ENCODE peak calls at places on chromosomes 2 and 18, in five cellular contexts. R is sigmoid colon, M is GM12878, O is stomach, K is K562. S is an unnamed sample.

GRCh38 chr2:140376686-140377085 is 1596.5 kb upstream of the NXPH2 start:
- DNase-seq in R (no peak), M (no peak), O (no peak), K (no peak), S (no peak)

GRCh38 chr18:27843783-27844415 is 333.0 kb downstream of the CDH2 start:
- DNase-seq in R (no peak), M (no peak), O (no peak), K (no peak), S (no peak)

GRCh38 chr2:228875152-228875875 is 395.8 kb downstream of the PID1 start:
- DNase-seq in R (no peak), M (no peak), O (no peak), K (no peak), S (no peak)

GRCh38 chr2:59706729-59707128 is 846.7 kb downstream of the BCL11A start:
- DNase-seq in R (no peak), M (no peak), O (no peak), K (no peak), S (no peak)

GRCh38 chr2:207768168-207768890 is 1.4 kb downstream of the FZD5 start:
- DNase-seq in R (peak; percentile 78), M (no peak), O (peak; percentile 69), K (peak; percentile 22), S (peak; percentile 61)

GRCh38 chr2:215667544-215668243 is 231.8 kb upstream of the FN1 start:
- DNase-seq in R (no peak), M (no peak), O (no peak), K (no peak), S (no peak)

GRCh38 chr18:78973357-78974083 is 6.1 kb upstream of the SALL3 start:
- DNase-seq in R (no peak), M (no peak), O (no peak), K (no peak), S (no peak)

GRCh38 chr2:37934591-37935513 is 9.8 kb downstream of the RMDN2 start:
- DNase-seq in R (no peak), M (peak; percentile 41), O (no peak), K (no peak), S (no peak)

GRCh38 chr18:74836296-74837139 is 238.8 kb downstream of the ZNF407 start:
- DNase-seq in R (peak; percentile 70), M (no peak), O (peak; percentile 38), K (no peak), S (peak; percentile 25)

GRCh38 chr2:162324953-162325352 is 6.5 kb upstream of the IFIH1 start:
- DNase-seq in R (no peak), M (no peak), O (no peak), K (no peak), S (no peak)

GRCh38 chr18:36465970-36466369 is 168.5 kb downstream of the FHOD3 start:
- DNase-seq in R (no peak), M (no peak), O (no peak), K (no peak), S (no peak)

GRCh38 chr18:79951545-79952456 is at the start of gene SLC66A2:
- DNase-seq in R (peak; percentile 94), M (no peak), O (peak; percentile 94), K (peak; percentile 92), S (peak; percentile 96)

GRCh38 chr2:73114273-73114867 is 1.6 kb upstream of the RAB11FIP5 start:
- DNase-seq in R (no peak), M (no peak), O (no peak), K (no peak), S (no peak)

GRCh38 chr2:108593547-108594098 is 59.4 kb downstream of the LIMS1 start:
- DNase-seq in R (no peak), M (no peak), O (no peak), K (no peak), S (no peak)

GRCh38 chr2:148999451-148999891 is 39.0 kb upstream of the LYPD6B start:
- DNase-seq in R (no peak), M (no peak), O (no peak), K (no peak), S (peak; percentile 49)

GRCh38 chr2:164697688-164698290 is 76.5 kb upstream of the GRB14 start:
- DNase-seq in R (no peak), M (no peak), O (no peak), K (peak; percentile 22), S (no peak)

GRCh38 chr2:196230051-196230450 is 58.7 kb upstream of the STK17B start:
- DNase-seq in R (no peak), M (no peak), O (peak; percentile 52), K (no peak), S (peak; percentile 42)

GRCh38 chr2:142041996-142042395 is 88.8 kb downstream of the LRP1B start:
- DNase-seq in R (no peak), M (no peak), O (no peak), K (no peak), S (no peak)

GRCh38 chr2:159209341-159210306 is 76.9 kb downstream of the WDSUB1 start:
- DNase-seq in R (no peak), M (peak; percentile 19), O (peak; percentile 43), K (no peak), S (peak; percentile 71)

GRCh38 chr2:159214325-159214865 is 72.1 kb downstream of the WDSUB1 start:
- DNase-seq in R (no peak), M (no peak), O (no peak), K (no peak), S (no peak)

GRCh38 chr2:159208449-159208848 is 78.1 kb downstream of the WDSUB1 start:
- DNase-seq in R (no peak), M (no peak), O (no peak), K (peak; percentile 39), S (no peak)

GRCh38 chr2:159213296-159213695 is 73.2 kb downstream of the WDSUB1 start:
- DNase-seq in R (no peak), M (no peak), O (no peak), K (no peak), S (no peak)

DNA sequence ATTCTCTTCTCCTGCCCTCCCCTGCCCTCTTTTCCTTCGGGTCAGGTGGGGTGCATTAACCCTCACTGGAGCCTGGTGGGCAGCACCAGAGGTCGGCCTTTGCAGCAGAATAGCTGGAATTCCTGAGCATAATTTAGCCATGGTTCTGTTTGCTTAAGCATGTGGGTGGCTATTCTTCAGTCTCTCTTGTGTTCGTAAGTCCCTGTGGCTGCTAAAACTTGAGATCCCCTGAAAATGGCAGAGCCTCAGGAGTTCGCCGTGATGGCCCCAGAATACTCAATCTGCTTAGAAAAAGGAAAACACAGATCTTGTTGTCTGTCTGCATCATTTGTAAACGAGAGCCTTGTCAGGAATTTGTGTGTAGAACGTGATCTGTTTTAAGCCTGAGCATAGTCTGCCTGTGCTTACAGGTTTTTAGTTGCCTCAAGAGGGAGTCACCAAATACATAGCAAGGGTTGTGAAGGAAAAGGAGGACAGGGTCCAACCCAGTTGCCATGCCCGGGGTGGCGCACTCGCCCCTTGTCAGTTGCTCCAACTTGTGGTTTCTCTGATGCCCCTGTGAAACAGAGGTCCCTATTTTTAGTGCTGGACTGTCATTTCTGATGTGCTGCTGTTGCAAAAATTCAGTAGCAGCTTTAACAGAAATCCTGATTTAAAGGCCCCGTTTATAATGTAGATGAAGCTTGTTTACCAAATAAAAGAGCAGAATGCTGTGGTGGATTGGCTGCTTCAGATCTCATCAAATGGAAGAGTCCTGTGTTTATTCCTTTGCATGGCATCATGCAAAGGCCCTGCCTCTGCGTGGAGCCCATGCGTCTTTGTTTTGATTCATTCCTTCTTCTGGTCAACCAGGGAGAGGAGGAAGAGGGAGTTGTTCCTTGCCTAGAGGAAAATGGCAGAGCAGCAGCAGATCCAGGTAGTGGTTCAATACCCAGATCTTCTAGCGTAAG is 74.8 kb downstream of the WDSUB1 start:
- DNase-seq in R (no peak), M (no peak), O (no peak), K (no peak), S (no peak)
- H3K36me3 ChIP-seq in R (peaks cover 16% of the 10 kb centered on the region), M (no peaks in the 10 kb centered on the region), O (peaks cover 35% of the 10 kb centered on the region), K (no peaks in the 10 kb centered on the region), S (no peaks in the 10 kb centered on the region)

GRCh38 chr18:3420919-3421279 is 29.1 kb upstream of the TGIF1 start:
- DNase-seq in R (no peak), M (no peak), O (no peak), K (no peak), S (no peak)
- TF ChIP-seq EP300 in R (no peak), M (no peak), O (no peak), K (no peak), S (no peak)

GRCh38 chr18:57441395-57441794 is 6.2 kb downstream of the ONECUT2 start:
- DNase-seq in R (no peak), M (no peak), O (no peak), K (no peak), S (no peak)

GRCh38 chr18:57444301-57444759 is 9.2 kb downstream of the ONECUT2 start:
- DNase-seq in R (no peak), M (no peak), O (no peak), K (no peak), S (no peak)

GRCh38 chr18:57443247-57443646 is 8.1 kb downstream of the ONECUT2 start:
- DNase-seq in R (no peak), M (no peak), O (no peak), K (no peak), S (no peak)

GRCh38 chr18:57445488-57446319 is 10.5 kb downstream of the ONECUT2 start:
- DNase-seq in R (no peak), M (no peak), O (no peak), K (no peak), S (no peak)

DNA sequence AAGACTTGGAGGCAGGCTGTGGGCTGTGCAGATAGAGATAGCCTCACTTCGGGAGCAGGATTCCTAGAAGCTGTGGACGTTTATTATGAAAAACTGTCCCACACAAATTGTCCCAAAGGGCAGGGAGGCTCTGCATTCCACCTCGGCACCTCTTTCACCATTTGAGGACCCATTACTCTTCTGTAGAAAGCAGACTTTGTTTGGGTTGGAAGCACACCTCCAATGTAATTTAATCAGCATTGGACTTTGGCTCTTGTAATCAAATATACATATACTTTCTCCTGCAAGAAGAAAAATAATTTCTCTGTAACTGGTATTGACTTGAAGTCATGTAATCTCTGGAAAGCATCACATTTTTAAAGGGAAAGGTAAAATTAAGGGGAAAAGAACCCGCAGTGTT is 8.5 kb downstream of the ONECUT2 start:
- DNase-seq in R (no peak), M (no peak), O (no peak), K (no peak), S (no peak)
- H3K27me3 ChIP-seq in R (peaks cover 56% of the 10 kb centered on the region), M (peaks cover 29% of the 10 kb centered on the region), O (peaks cover 20% of the 10 kb centered on the region), K (no peaks in the 10 kb centered on the region), S (peaks cover 85% of the 10 kb centered on the region)

GRCh38 chr2:26203091-26203490 is 30.2 kb downstream of the GAREM2 start:
- DNase-seq in R (no peak), M (no peak), O (no peak), K (no peak), S (no peak)
- H3K36me3 ChIP-seq in R (peaks cover 46% of the 10 kb centered on the region), M (peaks cover 34% of the 10 kb centered on the region), O (peaks cover 97% of the 10 kb centered on the region), K (peaks cover 88% of the 10 kb centered on the region), S (peaks cover 61% of the 10 kb centered on the region)

DNA sequence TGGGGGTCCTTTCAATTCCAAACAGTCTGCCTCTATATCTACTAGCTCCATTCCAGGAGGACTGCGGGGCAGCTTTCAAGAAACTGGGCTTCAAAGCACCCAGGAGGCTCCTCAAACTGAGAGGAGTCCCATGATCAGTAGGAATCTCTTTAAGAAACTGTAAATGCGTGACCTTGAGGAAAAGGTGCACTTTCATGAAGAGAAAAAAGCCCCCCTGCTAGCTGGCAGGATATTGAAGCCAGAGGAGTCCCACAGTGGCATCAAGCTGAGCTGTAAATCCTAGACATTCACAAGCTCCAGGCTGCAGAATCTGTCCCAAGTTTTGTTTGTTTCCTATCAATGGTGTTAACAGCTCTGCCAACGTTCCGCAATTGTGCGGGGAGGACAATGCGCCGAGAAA is 790.1 kb downstream of the SLC4A3 start:
- DNase-seq in R (no peak), M (no peak), O (no peak), K (no peak), S (no peak)
- TF ChIP-seq EP300 in R (no peak), M (no peak), O (no peak), K (no peak), S (no peak)

GRCh38 chr2:19846030-19846429 is 55.8 kb downstream of the TTC32 start:
- DNase-seq in R (no peak), M (no peak), O (no peak), K (no peak), S (no peak)
- H3K27me3 ChIP-seq in R (no peaks in the 10 kb centered on the region), M (no peaks in the 10 kb centered on the region), O (no peaks in the 10 kb centered on the region), K (no peaks in the 10 kb centered on the region), S (no peaks in the 10 kb centered on the region)